ENCODE peak calls at places on chromosome 2, in five cellular contexts. One of them, this sample, is unnamed.

GRCh38 chr2:206983156-206983875 is 44.0 kb downstream of the CPO start:
- DNase-seq in GM23248: peak
- DNase-seq in HCT116: no peak
- DNase-seq in PC-3: peak
- DNase-seq in MM.1S: no peak
- DNase-seq in this sample: no peak

GRCh38 chr2:42385225-42385624 is 24.2 kb upstream of the COX7A2L start:
- DNase-seq in GM23248: peak
- DNase-seq in HCT116: no peak
- DNase-seq in PC-3: peak
- DNase-seq in MM.1S: no peak
- DNase-seq in this sample: peak

GRCh38 chr2:189548686-189549439 is 31.7 kb downstream of the SLC40A1 start:
- DNase-seq in GM23248: no peak
- DNase-seq in HCT116: no peak
- DNase-seq in PC-3: peak
- DNase-seq in MM.1S: no peak
- DNase-seq in this sample: no peak

GRCh38 chr2:181943411-181944124 is 42.1 kb upstream of the PPP1R1C start:
- DNase-seq in GM23248: no peak
- DNase-seq in HCT116: no peak
- DNase-seq in PC-3: peak
- DNase-seq in MM.1S: no peak
- DNase-seq in this sample: no peak

GRCh38 chr2:204108301-204108700 is 171.7 kb downstream of the ICOS start:
- DNase-seq in GM23248: peak
- DNase-seq in HCT116: peak
- DNase-seq in PC-3: peak
- DNase-seq in MM.1S: peak
- DNase-seq in this sample: peak

GRCh38 chr2:173669888-173670287 is 295.3 kb downstream of the SP3 start:
- DNase-seq in GM23248: no peak
- DNase-seq in HCT116: no peak
- DNase-seq in PC-3: no peak
- DNase-seq in MM.1S: no peak
- DNase-seq in this sample: no peak

GRCh38 chr2:57160976-57161375 is 885.6 kb upstream of the VRK2 start:
- DNase-seq in GM23248: peak
- DNase-seq in HCT116: no peak
- DNase-seq in PC-3: peak
- DNase-seq in MM.1S: no peak
- DNase-seq in this sample: no peak

GRCh38 chr2:1556776-1557466 is 143.7 kb downstream of the TPO start:
- DNase-seq in GM23248: peak
- DNase-seq in HCT116: no peak
- DNase-seq in PC-3: peak
- DNase-seq in MM.1S: no peak
- DNase-seq in this sample: no peak

GRCh38 chr2:135688002-135688401 is 53.7 kb upstream of the UBXN4 start:
- DNase-seq in GM23248: no peak
- DNase-seq in HCT116: no peak
- DNase-seq in PC-3: no peak
- DNase-seq in MM.1S: no peak
- DNase-seq in this sample: no peak

GRCh38 chr2:25927357-25927756 is 49.1 kb upstream of the ASXL2 start:
- DNase-seq in GM23248: no peak
- DNase-seq in HCT116: no peak
- DNase-seq in PC-3: no peak
- DNase-seq in MM.1S: no peak
- DNase-seq in this sample: no peak

GRCh38 chr2:20378891-20379519 is 28.4 kb upstream of the PUM2 start:
- DNase-seq in GM23248: peak
- DNase-seq in HCT116: peak
- DNase-seq in PC-3: peak
- DNase-seq in MM.1S: no peak
- DNase-seq in this sample: peak

GRCh38 chr2:121790276-121790956 is 35.0 kb downstream of the TSN start:
- DNase-seq in GM23248: peak
- DNase-seq in HCT116: peak
- DNase-seq in PC-3: peak
- DNase-seq in MM.1S: no peak
- DNase-seq in this sample: no peak

GRCh38 chr2:31383471-31384153 is 30.9 kb downstream of the XDH start:
- DNase-seq in GM23248: peak
- DNase-seq in HCT116: no peak
- DNase-seq in PC-3: peak
- DNase-seq in MM.1S: no peak
- DNase-seq in this sample: no peak

GRCh38 chr2:24008672-24009366 is 1.1 kb upstream of the MFSD2B start:
- DNase-seq in GM23248: no peak
- DNase-seq in HCT116: no peak
- DNase-seq in PC-3: no peak
- DNase-seq in MM.1S: no peak
- DNase-seq in this sample: no peak

GRCh38 chr2:24011278-24012104 is 1.6 kb downstream of the MFSD2B start:
- DNase-seq in GM23248: no peak
- DNase-seq in HCT116: no peak
- DNase-seq in PC-3: no peak
- DNase-seq in MM.1S: no peak
- DNase-seq in this sample: no peak

GRCh38 chr2:24010477-24011277 is 792 bp downstream of the MFSD2B start:
- DNase-seq in GM23248: no peak
- DNase-seq in HCT116: no peak
- DNase-seq in PC-3: no peak
- DNase-seq in MM.1S: no peak
- DNase-seq in this sample: no peak

GRCh38 chr2:24009367-24009679 is 562 bp upstream of the MFSD2B start:
- DNase-seq in GM23248: no peak
- DNase-seq in HCT116: no peak
- DNase-seq in PC-3: no peak
- DNase-seq in MM.1S: no peak
- DNase-seq in this sample: no peak

GRCh38 chr2:24009680-24010476 is at the start of gene MFSD2B:
- DNase-seq in GM23248: peak
- DNase-seq in HCT116: no peak
- DNase-seq in PC-3: no peak
- DNase-seq in MM.1S: no peak
- DNase-seq in this sample: peak
- H3K9ac ChIP-seq in GM23248: peak
- H3K9ac ChIP-seq in HCT116: no peak
- H3K9ac ChIP-seq in PC-3: no peak
- H3K9ac ChIP-seq in MM.1S: no peak
- H3K9ac ChIP-seq in this sample: no peak

DNA sequence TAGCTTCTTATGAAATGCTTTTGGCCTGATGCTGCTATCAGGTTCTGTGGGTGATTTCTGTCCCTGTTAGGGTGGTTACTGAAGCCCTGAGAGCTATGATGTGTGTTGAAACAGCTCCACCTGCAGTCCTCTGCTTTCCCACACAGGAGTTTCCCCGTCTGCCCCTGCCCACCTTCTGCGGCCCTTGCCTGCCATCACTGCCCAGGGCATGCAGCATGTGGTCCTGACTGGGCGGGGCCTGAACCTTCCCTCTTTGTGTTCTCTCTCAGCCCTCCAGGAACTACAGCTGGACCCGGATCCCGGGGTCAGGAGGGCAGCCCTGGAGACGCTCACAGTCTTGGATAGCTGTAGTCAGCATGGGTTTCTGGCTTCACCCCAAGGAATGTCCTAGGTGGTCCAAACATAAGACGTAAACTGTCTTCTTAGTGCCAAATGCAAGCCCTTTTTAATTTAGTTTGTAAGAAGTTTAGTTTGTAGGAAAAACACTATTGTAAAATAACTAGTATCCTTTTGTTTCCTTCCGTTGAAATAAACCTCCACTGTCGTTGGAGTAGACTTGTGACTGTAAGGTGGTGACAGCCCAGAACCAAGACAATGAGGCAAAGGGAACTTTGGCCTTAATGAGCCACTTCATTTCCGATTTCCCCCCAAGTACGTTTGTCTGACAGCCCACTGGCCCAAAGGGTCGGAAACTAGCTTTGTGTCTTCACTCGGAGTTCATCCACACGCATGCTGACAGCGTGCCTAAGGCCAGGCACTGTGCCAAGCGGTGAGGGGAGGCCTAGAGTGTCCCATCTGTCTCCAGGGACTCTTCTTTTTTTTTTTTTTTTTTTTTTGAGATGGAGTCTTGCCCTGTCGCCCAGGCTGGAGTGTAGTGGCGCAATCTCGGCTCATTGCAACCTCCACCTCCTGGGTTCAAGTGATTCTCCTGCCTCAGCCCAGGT is 21.2 kb downstream of the HJURP start:
- DNase-seq in GM23248: peak
- DNase-seq in HCT116: peak
- DNase-seq in PC-3: peak
- DNase-seq in MM.1S: no peak
- DNase-seq in this sample: peak
- TF ChIP-seq EZH2phosphoT487 in GM23248: no peak
- TF ChIP-seq EZH2phosphoT487 in HCT116: no peak
- TF ChIP-seq EZH2phosphoT487 in PC-3: no peak
- TF ChIP-seq EZH2phosphoT487 in MM.1S: no peak
- TF ChIP-seq EZH2phosphoT487 in this sample: no peak

GRCh38 chr2:287471-287885 is 413 bp downstream of the ALKAL2 start:
- DNase-seq in GM23248: peak
- DNase-seq in HCT116: no peak
- DNase-seq in PC-3: no peak
- DNase-seq in MM.1S: no peak
- DNase-seq in this sample: peak
- TF ChIP-seq EZH2 in GM23248: peak
- TF ChIP-seq EZH2 in HCT116: no peak
- TF ChIP-seq EZH2 in PC-3: no peak
- TF ChIP-seq EZH2 in MM.1S: no peak
- TF ChIP-seq EZH2 in this sample: peak

GRCh38 chr2:130332271-130333073 is 10.2 kb upstream of the IMP4 start:
- DNase-seq in GM23248: peak
- DNase-seq in HCT116: peak
- DNase-seq in PC-3: peak
- DNase-seq in MM.1S: peak
- DNase-seq in this sample: peak
- H3K9ac ChIP-seq in GM23248: no peak
- H3K9ac ChIP-seq in HCT116: no peak
- H3K9ac ChIP-seq in PC-3: no peak
- H3K9ac ChIP-seq in MM.1S: peak
- H3K9ac ChIP-seq in this sample: no peak